ENCODE peak calls at places on chromosomes 4 and X, in eight cellular contexts. H, N, K, F, G, E, R and D are unnamed samples.

GRCh38 chr4:8058031-8058479 is 100.6 kb downstream of the ABLIM2 start:
- DNase-seq in G (no peak), E (no peak), R (no peak), H (no peak), K (no peak), F (no peak), N (no peak), D (no peak)

GRCh38 chr4:141246243-141246642 is 25.5 kb downstream of the ZNF330 start:
- DNase-seq in K (no peak), G (no peak), H (peak), E (peak), F (peak), R (no peak), N (peak), D (no peak)

GRCh38 chr4:122652379-122652778 is 31.5 kb upstream of the IL21 start:
- DNase-seq in R (peak), N (peak), F (peak), K (no peak), E (peak), G (no peak), H (peak), D (no peak)

GRCh38 chr4:183438458-183439113 is 5.8 kb upstream of the CDKN2AIP start:
- DNase-seq in G (no peak), K (no peak), R (no peak), F (peak), H (peak), N (no peak), E (peak), D (peak)

GRCh38 chr4:94924566-94924965 is 166.8 kb downstream of the BMPR1B start:
- DNase-seq in F (no peak), G (no peak), N (no peak), R (no peak), E (no peak), K (no peak), H (no peak), D (no peak)

GRCh38 chrX:17525762-17526555 is 151.0 kb downstream of the NHS start:
- DNase-seq in R (no peak), N (no peak), E (no peak), H (peak), G (no peak), F (no peak), K (no peak), D (no peak)

GRCh38 chrX:48689143-48689920 is 5.7 kb downstream of the WAS start:
- DNase-seq in R (no peak), N (no peak), H (no peak), G (no peak), F (no peak), E (no peak), K (no peak), D (no peak)

GRCh38 chrX:3136161-3136961 is 95.1 kb downstream of the ARSF start:
- DNase-seq in R (no peak), H (no peak), K (no peak), F (no peak), E (no peak), N (no peak), G (no peak), D (no peak)

GRCh38 chr4:15001248-15001824 is 945 bp upstream of the CPEB2 start:
- DNase-seq in K (peak), N (peak), G (peak), H (peak), F (peak), E (peak), R (peak), D (peak)

GRCh38 chr4:83326546-83326945 is 8.1 kb downstream of the HPSE start:
- DNase-seq in E (no peak), F (no peak), H (no peak), G (no peak), N (no peak), K (no peak), R (no peak), D (no peak)

GRCh38 chr4:153510252-153511001 is 44.3 kb downstream of the TMEM131L start:
- DNase-seq in E (no peak), H (no peak), N (no peak), F (no peak), G (no peak), R (no peak), K (no peak), D (no peak)

GRCh38 chr4:7192252-7193039 is at the start of gene SORCS2:
- DNase-seq in F (no peak), E (peak), H (peak), R (peak), K (peak), G (peak), N (peak), D (peak)

GRCh38 chrX:55717521-55718497 is at the start of gene RRAGB:
- DNase-seq in E (peak), N (peak), F (peak), H (peak), K (peak), R (peak), G (peak), D (peak)

GRCh38 chrX:119266364-119266995 is 30.4 kb downstream of the PGRMC1 start:
- DNase-seq in R (peak), K (no peak), G (no peak), N (peak), E (peak), H (no peak), F (peak), D (no peak)

GRCh38 chr4:11605597-11605996 is 176.9 kb upstream of the HS3ST1 start:
- DNase-seq in F (no peak), G (no peak), K (no peak), E (no peak), H (no peak), R (no peak), N (no peak), D (no peak)

GRCh38 chr4:9947168-9948062 is 73.9 kb downstream of the SLC2A9 start:
- DNase-seq in H (no peak), G (no peak), N (no peak), E (no peak), K (no peak), R (no peak), F (no peak), D (no peak)

GRCh38 chr4:186844059-186844681 is 120.5 kb upstream of the FAT1 start:
- DNase-seq in R (no peak), N (no peak), F (peak), G (peak), K (no peak), E (peak), H (peak), D (no peak)

GRCh38 chr4:16844796-16845586 is 53.5 kb downstream of the LDB2 start:
- DNase-seq in N (no peak), F (peak), R (no peak), E (peak), K (no peak), G (no peak), H (peak), D (no peak)

GRCh38 chrX:56800801-56801200 is 71.8 kb downstream of the NBDY start:
- DNase-seq in F (no peak), H (no peak), E (no peak), G (no peak), N (no peak), R (peak), K (peak), D (no peak)

GRCh38 chr4:78356251-78356650 is 195.3 kb upstream of the ANXA3 start:
- DNase-seq in G (no peak), R (no peak), K (no peak), N (no peak), H (peak), E (peak), F (no peak), D (no peak)

GRCh38 chr4:161822174-161822573 is 341.6 kb downstream of the FSTL5 start:
- DNase-seq in R (no peak), F (no peak), H (no peak), K (no peak), E (no peak), N (no peak), G (no peak), D (no peak)